ENCODE peak calls at places on chromosomes 13 and 19, in five cellular contexts. U, A, K, F and P are unnamed samples.
A peak's percentile ranks its signal among the peaks of the same experiment; 100 is the strongest.

GRCh38 chr13:79782541-79783216 is 301.7 kb downstream of the NDFIP2 start:
- DNase-seq in A (no peak), U (no peak), F (peak; percentile 70), K (peak; percentile 66), P (peak; percentile 87)

GRCh38 chr13:64278493-64278892 is 2862.8 kb upstream of the PCDH20 start:
- DNase-seq in A (peak; percentile 69), F (no peak), U (no peak), K (no peak), P (no peak)

GRCh38 chr19:35106898-35107540 is 8.6 kb upstream of the FXYD3 start:
- DNase-seq in K (no peak), A (no peak), F (no peak), U (no peak), P (no peak)

GRCh38 chr13:79128158-79128557 is 277.9 kb downstream of the RBM26 start:
- DNase-seq in A (peak; percentile 60), U (no peak), F (peak; percentile 7), K (no peak), P (no peak)

GRCh38 chr13:111252449-111253124 is 67.9 kb upstream of the TEX29 start:
- DNase-seq in A (no peak), F (no peak), U (no peak), K (peak; percentile 20), P (no peak)

GRCh38 chr13:76425930-76426329 is 460.3 kb downstream of the KCTD12 start:
- DNase-seq in U (no peak), A (no peak), K (no peak), F (peak; percentile 8), P (no peak)

GRCh38 chr19:19321143-19321577 is 531 bp downstream of the MAU2 start:
- DNase-seq in F (peak; percentile 41), A (no peak), U (peak; percentile 59), K (peak; percentile 53), P (peak; percentile 73)

GRCh38 chr19:33323093-33323820 is 20.9 kb upstream of the CEBPA start:
- DNase-seq in U (no peak), A (no peak), K (no peak), F (no peak), P (no peak)

GRCh38 chr19:42282036-42282762 is 13.1 kb downstream of the CIC start:
- DNase-seq in A (no peak), U (peak; percentile 53), F (peak; percentile 47), K (peak; percentile 68), P (no peak)

GRCh38 chr19:3098141-3098514 is 4.0 kb downstream of the GNA11 start:
- DNase-seq in K (no peak), A (no peak), F (no peak), U (no peak), P (no peak)

GRCh38 chr19:49758292-49758691 is 4.8 kb downstream of the TSKS start:
- DNase-seq in K (no peak), U (no peak), A (no peak), F (no peak), P (no peak)

GRCh38 chr19:45446295-45446694 is 21.5 kb upstream of the FOSB start:
- DNase-seq in K (no peak), F (peak; percentile 41), A (no peak), U (peak; percentile 75), P (peak; percentile 71)

GRCh38 chr19:383922-384800 is 24.8 kb downstream of the C2CD4C start:
- DNase-seq in K (peak; percentile 85), A (no peak), F (peak; percentile 49), U (no peak), P (peak; percentile 89)

GRCh38 chr19:46787331-46788100 is 878 bp downstream of the SLC1A5 start:
- DNase-seq in F (peak; percentile 82), U (peak; percentile 66), A (peak; percentile 61), K (peak; percentile 64), P (peak; percentile 65)

GRCh38 chr13:110853235-110853721 is 61.6 kb downstream of the ANKRD10 start:
- DNase-seq in K (peak; percentile 47), A (no peak), F (peak; percentile 55), U (no peak), P (peak; percentile 36)

GRCh38 chr19:58584498-58585441 is 11.6 kb upstream of the MZF1 start:
- DNase-seq in A (no peak), F (no peak), U (no peak), K (no peak), P (no peak)

GRCh38 chr13:23469901-23470525 is 36.5 kb upstream of the SACS start:
- DNase-seq in A (no peak), U (peak; percentile 86), K (no peak), F (peak; percentile 26), P (peak; percentile 58)

GRCh38 chr13:109348514-109349340 is 437.7 kb downstream of the IRS2 start:
- DNase-seq in A (peak; percentile 83), K (no peak), U (no peak), F (no peak), P (no peak)

GRCh38 chr13:49297338-49297737 is 49.6 kb downstream of the CDADC1 start:
- DNase-seq in F (no peak), U (no peak), K (no peak), A (no peak), P (no peak)

GRCh38 chr13:24353736-24354135 is 44.4 kb downstream of the C1QTNF9 start:
- DNase-seq in K (no peak), A (no peak), U (no peak), F (no peak), P (no peak)

GRCh38 chr13:113905942-113906341 is 42.1 kb upstream of the GAS6 start:
- DNase-seq in U (no peak), K (no peak), A (no peak), F (no peak), P (no peak)

GRCh38 chr13:77477299-77477848 is 58.1 kb upstream of the SCEL start:
- DNase-seq in K (no peak), F (no peak), A (no peak), U (no peak), P (no peak)

GRCh38 chr13:90416519-90416918 is 931.0 kb upstream of the MIR17HG start:
- DNase-seq in A (no peak), U (no peak), F (no peak), K (no peak), P (no peak)

GRCh38 chr13:107028751-107029150 is 460.8 kb upstream of the ARGLU1 start:
- DNase-seq in K (no peak), U (no peak), F (no peak), A (no peak), P (no peak)

GRCh38 chr13:76764429-76764828 is 121.8 kb downstream of the KCTD12 start:
- DNase-seq in F (no peak), U (no peak), K (no peak), A (no peak), P (no peak)

GRCh38 chr19:44071824-44072542 is at the start of gene ZNF284:
- DNase-seq in K (peak; percentile 86), U (no peak), A (peak; percentile 88), F (peak; percentile 93), P (peak; percentile 97)

GRCh38 chr19:46719629-46720515 is 3.0 kb upstream of the PRKD2 start:
- DNase-seq in F (no peak), U (peak; percentile 47), A (no peak), K (no peak), P (no peak)

GRCh38 chr13:97276862-97277269 is 54.7 kb downstream of the MBNL2 start:
- DNase-seq in K (no peak), A (no peak), F (no peak), U (no peak), P (no peak)

GRCh38 chr13:30314069-30314468 is 6.7 kb upstream of the KATNAL1 start:
- DNase-seq in U (no peak), F (no peak), A (no peak), K (no peak), P (no peak)
- H3K4me2 ChIP-seq in U (peak overlapping the region; percentile 39), F (no peak overlapping the region), A (no peak overlapping the region), K (no peak overlapping the region), P (no peak overlapping the region)

DNA sequence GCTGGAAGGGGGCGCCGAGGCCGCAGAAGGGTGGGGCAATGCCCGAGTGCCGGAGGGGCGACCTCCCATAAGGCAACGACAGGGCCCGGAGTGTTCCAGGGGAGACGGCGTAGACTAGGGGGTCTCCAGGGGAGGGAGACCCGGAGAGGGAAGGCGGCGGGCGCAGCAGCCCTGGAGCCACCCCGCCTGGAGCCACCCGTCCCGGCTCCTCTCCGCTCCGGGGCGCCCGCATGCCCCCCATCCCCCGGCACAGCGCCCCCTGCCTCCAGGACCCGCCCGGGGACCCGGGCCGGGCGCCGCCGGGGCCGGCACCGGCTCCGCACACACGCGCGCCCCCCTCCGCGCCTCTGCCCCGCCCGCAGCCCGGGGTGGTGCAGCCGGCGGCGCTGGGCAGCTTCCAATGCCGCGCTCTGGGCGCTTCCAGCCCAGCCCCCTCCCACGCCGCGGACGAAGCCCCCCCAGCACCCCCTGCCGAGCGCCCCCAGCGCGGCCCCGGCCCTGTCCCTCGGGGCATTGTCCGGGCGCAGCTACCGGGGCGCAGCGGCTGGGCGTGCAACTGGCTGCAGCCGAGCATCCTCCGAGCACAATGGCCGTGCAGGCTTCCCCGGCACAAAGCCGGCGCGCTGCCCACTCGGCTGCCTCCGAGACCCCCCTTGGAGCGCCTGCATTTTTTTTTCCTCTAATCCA is 519 bp downstream of the PTPRS start:
- DNase-seq in K (no peak), F (peak; percentile 51), A (no peak), U (peak; percentile 64), P (peak; percentile 61)
- H3K27ac ChIP-seq in K (peak overlapping the region; percentile 73), F (peak overlapping the region; percentile 37), A (no peak overlapping the region), U (peak overlapping the region; percentile 54), P (peak overlapping the region; percentile 72)

GRCh38 chr19:56106397-56106849 is 14.7 kb downstream of the ZNF787 start:
- DNase-seq in K (no peak), U (no peak), A (no peak), F (no peak), P (no peak)
- H4K20me1 ChIP-seq in K (peaks cover 50% of the 10 kb centered on the region), U (peaks cover 87% of the 10 kb centered on the region), A (peaks cover 85% of the 10 kb centered on the region), F (peaks cover 74% of the 10 kb centered on the region), P (peaks cover 38% of the 10 kb centered on the region)

GRCh38 chr13:46210362-46211083 is 1.2 kb upstream of the LRRC63 start:
- DNase-seq in F (no peak), U (peak; percentile 27), K (no peak), A (no peak), P (no peak)
- H3K4me2 ChIP-seq in F (peak overlapping the region; percentile 88), U (peak overlapping the region; percentile 66), K (peak overlapping the region; percentile 84), A (peak overlapping the region; percentile 80), P (peak overlapping the region; percentile 92)

GRCh38 chr19:7535993-7536685 is 622 bp downstream of the PNPLA6 start:
- DNase-seq in F (no peak), K (no peak), A (no peak), U (peak; percentile 69), P (peak; percentile 69)
- H3K27ac ChIP-seq in F (no peak overlapping the region), K (no peak overlapping the region), A (no peak overlapping the region), U (peak overlapping the region; percentile 23), P (peak overlapping the region; percentile 30)

GRCh38 chr13:112752211-112752610 is 62.4 kb downstream of the ATP11A start:
- DNase-seq in F (no peak), K (no peak), A (no peak), U (no peak), P (no peak)
- H4K20me1 ChIP-seq in F (peaks cover 21% of the 10 kb centered on the region), K (peaks cover 2% of the 10 kb centered on the region), A (peaks cover 32% of the 10 kb centered on the region), U (no peaks in the 10 kb centered on the region), P (no peaks in the 10 kb centered on the region)

DNA sequence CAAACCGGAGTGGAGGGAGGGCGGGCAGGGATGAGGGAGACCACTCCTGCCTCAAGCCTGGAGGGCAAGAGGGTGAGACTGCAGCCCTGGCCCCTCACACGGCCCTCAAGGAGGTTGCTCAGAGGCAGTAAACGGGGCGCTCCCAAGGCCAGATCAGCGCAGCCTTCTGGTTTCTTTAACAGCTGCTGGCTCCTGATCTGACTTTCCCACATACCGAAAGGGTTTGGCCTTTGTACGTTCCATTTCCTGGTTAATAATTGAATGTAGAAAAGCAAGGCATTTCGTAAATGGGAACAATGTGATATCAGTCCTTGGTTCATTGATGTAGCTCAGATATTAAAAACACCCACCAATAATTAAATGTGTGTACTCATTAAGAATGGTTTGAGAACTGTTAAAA is 71.5 kb downstream of the GGACT start:
- DNase-seq in A (no peak), K (no peak), F (peak; percentile 66), U (no peak), P (no peak)
- H3K4me2 ChIP-seq in A (no peak overlapping the region), K (no peak overlapping the region), F (peak overlapping the region; percentile 58), U (no peak overlapping the region), P (no peak overlapping the region)